ENCODE peak calls at places on chromosome 16, in five cellular contexts. Y, Z, Q, X and A are unnamed samples.

GRCh38 chr16:3259829-3260228 is 3.4 kb upstream of the MEFV start:
- DNase-seq in Z (no peak), Y (no peak), X (no peak), Q (no peak), A (no peak)

GRCh38 chr16:27154573-27155521 is 48.5 kb upstream of the KDM8 start:
- DNase-seq in X (no peak), Z (peak), Q (peak), Y (peak), A (peak)

GRCh38 chr16:75282811-75283281 is 31.4 kb upstream of the BCAR1 start:
- DNase-seq in Q (no peak), Y (no peak), Z (no peak), X (no peak), A (no peak)

GRCh38 chr16:6016530-6017184 is 919.1 kb upstream of the EEF2KMT start:
- DNase-seq in X (no peak), Z (no peak), Q (peak), Y (no peak), A (no peak)

GRCh38 chr16:48525201-48526057 is 84.6 kb downstream of the N4BP1 start:
- DNase-seq in Q (no peak), X (no peak), Y (peak), Z (no peak), A (no peak)

GRCh38 chr16:89623511-89624232 is 10.2 kb downstream of the DPEP1 start:
- DNase-seq in Q (no peak), Y (no peak), Z (no peak), X (no peak), A (no peak)

GRCh38 chr16:28923652-28924398 is 1.2 kb downstream of the RABEP2 start:
- DNase-seq in Z (peak), X (no peak), Y (peak), Q (no peak), A (no peak)

GRCh38 chr16:77660311-77660710 is 62.0 kb upstream of the NUDT7 start:
- DNase-seq in Z (no peak), Y (no peak), Q (peak), X (no peak), A (no peak)

GRCh38 chr16:79204486-79204885 is 396.1 kb downstream of the MAF start:
- DNase-seq in Q (no peak), Z (no peak), X (no peak), Y (no peak), A (no peak)

GRCh38 chr16:10940501-10941079 is 1.7 kb downstream of the DEXI start:
- DNase-seq in Q (no peak), Y (peak), X (no peak), Z (no peak), A (no peak)

GRCh38 chr16:75062944-75063444 is 53.6 kb downstream of the LDHD start:
- DNase-seq in X (no peak), Y (peak), Q (no peak), Z (no peak), A (no peak)

GRCh38 chr16:23317266-23317661 is 15.2 kb downstream of the SCNN1B start:
- DNase-seq in Q (no peak), Y (no peak), X (no peak), Z (no peak), A (no peak)

GRCh38 chr16:69906838-69907301 is 44.3 kb upstream of the CLEC18A start:
- DNase-seq in Y (no peak), Z (no peak), Q (no peak), X (no peak), A (no peak)

GRCh38 chr16:80924372-80924978 is 82.2 kb downstream of the CMC2 start:
- DNase-seq in Y (no peak), X (no peak), Z (peak), Q (no peak), A (peak)

GRCh38 chr16:30839523-30840227 is 52.7 kb upstream of the ZNF629 start:
- DNase-seq in Z (peak), X (no peak), Q (no peak), Y (no peak), A (no peak)

GRCh38 chr16:8943001-8943763 is 20.5 kb downstream of the USP7 start:
- DNase-seq in Y (no peak), X (no peak), Q (no peak), Z (no peak), A (no peak)

GRCh38 chr16:71250461-71251232 is 20.1 kb upstream of the HYDIN start:
- DNase-seq in Z (no peak), Y (no peak), Q (peak), X (peak), A (no peak)

GRCh38 chr16:74774223-74775139 is at the start of gene FA2H:
- DNase-seq in X (peak), Q (peak), Z (peak), Y (peak), A (peak)

GRCh38 chr16:81424761-81425160 is 19.8 kb upstream of the CMIP start:
- DNase-seq in Z (peak), Q (no peak), Y (no peak), X (no peak), A (no peak)

GRCh38 chr16:62035115-62036092 is 834 bp downstream of the CDH8 start:
- DNase-seq in Y (peak), X (no peak), Q (no peak), Z (no peak), A (no peak)

GRCh38 chr16:24525970-24526559 is 13.3 kb upstream of the RBBP6 start:
- DNase-seq in Z (no peak), Q (peak), X (no peak), Y (no peak), A (no peak)

GRCh38 chr16:81583893-81584705 is 139.5 kb downstream of the CMIP start:
- DNase-seq in X (no peak), Y (no peak), Q (peak), Z (peak), A (no peak)

GRCh38 chr16:24509536-24509935 is 29.8 kb upstream of the RBBP6 start:
- DNase-seq in Y (no peak), Z (no peak), X (no peak), Q (no peak), A (no peak)

GRCh38 chr16:25141648-25142047 is 30.1 kb downstream of the LCMT1 start:
- DNase-seq in X (no peak), Z (no peak), Q (no peak), Y (no peak), A (no peak)

GRCh38 chr16:20867585-20867984 is 32.6 kb downstream of the DCUN1D3 start:
- DNase-seq in Z (no peak), Q (no peak), Y (no peak), X (no peak), A (no peak)

GRCh38 chr16:50213939-50214519 is 52.3 kb upstream of the ADCY7 start:
- DNase-seq in Y (no peak), X (no peak), Q (no peak), Z (no peak), A (no peak)

GRCh38 chr16:24208710-24209109 is 47.4 kb upstream of the CACNG3 start:
- DNase-seq in Z (no peak), X (no peak), Y (no peak), Q (no peak), A (peak)

GRCh38 chr16:14334366-14335105 is 263.4 kb downstream of the MRTFB start:
- DNase-seq in Q (no peak), X (peak), Y (no peak), Z (no peak), A (no peak)

GRCh38 chr16:49529646-49530045 is 156.0 kb downstream of the C16orf78 start:
- DNase-seq in Y (no peak), Q (no peak), Z (no peak), X (no peak), A (no peak)

GRCh38 chr16:4347765-4348509 is 3.2 kb downstream of the PAM16 start:
- DNase-seq in Y (no peak), Q (no peak), Z (no peak), X (no peak), A (no peak)

GRCh38 chr16:4346205-4346781 is 4.8 kb downstream of the PAM16 start:
- DNase-seq in Y (no peak), Z (no peak), X (no peak), Q (no peak), A (no peak)

GRCh38 chr16:4344659-4345438 is 6.3 kb downstream of the PAM16 start:
- DNase-seq in Q (no peak), Y (no peak), X (no peak), Z (no peak), A (peak)

GRCh38 chr16:4347010-4347409 is 4.1 kb downstream of the PAM16 start:
- DNase-seq in Q (no peak), X (no peak), Y (no peak), Z (no peak), A (no peak)

GRCh38 chr16:4345439-4346204 is 5.5 kb downstream of the PAM16 start:
- DNase-seq in Z (no peak), Q (no peak), X (no peak), Y (peak), A (no peak)
- H3K27ac ChIP-seq in Z (no peak), Q (peak), X (peak), Y (no peak), A (peak)

GRCh38 chr16:824601-825000 is 24.1 kb upstream of the GNG13 start:
- DNase-seq in Q (no peak), X (no peak), Z (no peak), Y (no peak), A (no peak)
- H3K27ac ChIP-seq in Q (no peak), X (no peak), Z (no peak), Y (no peak), A (no peak)

GRCh38 chr16:85326113-85326793 is 214.0 kb upstream of the CIBAR2 start:
- DNase-seq in Z (no peak), Q (no peak), X (no peak), Y (no peak), A (no peak)

GRCh38 chr16:85328665-85329058 is 216.4 kb upstream of the CIBAR2 start:
- DNase-seq in Y (no peak), X (no peak), Q (no peak), Z (no peak), A (no peak)

GRCh38 chr16:85329059-85329812 is 217.0 kb upstream of the CIBAR2 start:
- DNase-seq in Z (peak), Y (no peak), Q (peak), X (no peak), A (no peak)

GRCh38 chr16:85326794-85327181 is 214.5 kb upstream of the CIBAR2 start:
- DNase-seq in Z (no peak), X (no peak), Y (no peak), Q (no peak), A (no peak)

GRCh38 chr16:85327731-85328664 is 215.7 kb upstream of the CIBAR2 start:
- DNase-seq in Y (no peak), X (no peak), Z (no peak), Q (no peak), A (no peak)
- H3K27ac ChIP-seq in Y (no peak), X (no peak), Z (no peak), Q (no peak), A (no peak)

GRCh38 chr16:54073356-54073755 is 213.2 kb downstream of the IRX3 start:
- DNase-seq in Z (no peak), X (no peak), Q (no peak), Y (no peak), A (no peak)

GRCh38 chr16:54080524-54081008 is 206.0 kb downstream of the IRX3 start:
- DNase-seq in Q (peak), X (peak), Y (no peak), Z (no peak), A (no peak)

GRCh38 chr16:54075446-54075845 is 211.1 kb downstream of the IRX3 start:
- DNase-seq in Q (no peak), Z (no peak), Y (no peak), X (no peak), A (no peak)

GRCh38 chr16:54076006-54076504 is 210.5 kb downstream of the IRX3 start:
- DNase-seq in X (no peak), Z (no peak), Y (no peak), Q (no peak), A (no peak)

DNA sequence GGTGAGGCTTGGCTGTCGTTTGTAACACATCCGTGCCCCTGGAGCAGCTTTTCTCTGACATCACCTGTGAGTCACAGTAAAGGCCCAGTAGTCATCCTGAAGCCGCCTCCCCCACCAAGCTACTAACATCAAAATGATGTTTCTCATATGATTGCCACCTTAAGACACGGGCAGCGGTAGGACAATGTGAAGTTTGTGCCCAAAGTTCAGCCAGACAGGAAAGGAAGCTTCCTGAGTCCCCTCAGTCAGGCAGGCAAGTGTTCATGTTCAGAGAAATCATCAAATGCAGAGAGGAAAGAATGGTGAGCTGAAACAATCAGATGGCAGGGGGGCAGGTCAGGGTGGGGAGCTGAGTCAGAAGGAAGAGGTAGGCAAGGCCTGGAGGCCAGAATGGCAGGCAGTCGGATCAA is 209.2 kb downstream of the IRX3 start:
- DNase-seq in Y (no peak), Q (peak), Z (no peak), X (no peak), A (no peak)
- H3K27ac ChIP-seq in Y (no peak), Q (peak), Z (no peak), X (peak), A (no peak)

GRCh38 chr16:17392857-17393421 is 77.8 kb downstream of the XYLT1 start:
- DNase-seq in Q (no peak), X (no peak), Z (peak), Y (no peak), A (no peak)
- H3K27ac ChIP-seq in Q (no peak), X (no peak), Z (no peak), Y (no peak), A (no peak)

GRCh38 chr16:57264381-57264780 is 19.3 kb downstream of the ARL2BP start:
- DNase-seq in X (no peak), Y (peak), Q (no peak), Z (peak), A (no peak)

GRCh38 chr16:57263585-57264351 is 18.7 kb downstream of the ARL2BP start:
- DNase-seq in Z (peak), Q (no peak), Y (peak), X (no peak), A (no peak)

GRCh38 chr16:57266531-57267268 is 17.8 kb downstream of the PLLP start:
- DNase-seq in Q (peak), X (peak), Y (no peak), Z (no peak), A (no peak)

GRCh38 chr16:57265850-57266530 is 18.5 kb downstream of the PLLP start:
- DNase-seq in Z (peak), X (peak), Y (peak), Q (peak), A (peak)

DNA sequence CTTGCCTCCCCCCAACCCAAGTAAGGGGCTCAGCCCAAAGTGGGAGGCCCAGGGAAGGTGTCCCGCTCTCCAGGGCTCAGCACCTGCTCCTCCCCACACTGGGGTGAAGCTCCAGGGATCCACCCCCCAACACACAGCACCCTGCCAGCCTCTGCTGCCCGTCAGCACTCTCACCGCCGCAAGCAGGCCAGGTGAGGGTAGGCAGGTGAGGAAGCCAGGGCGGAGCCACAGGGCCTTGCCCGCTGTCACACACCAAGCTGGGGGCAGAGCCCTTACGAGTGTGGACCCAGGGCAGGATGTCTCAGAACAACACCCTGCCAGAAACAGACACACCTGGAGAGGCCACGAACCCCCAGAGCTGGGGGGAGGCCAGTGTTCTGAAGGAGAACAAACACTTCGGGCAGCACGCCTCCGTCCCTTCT is 19.5 kb downstream of the PLLP start:
- DNase-seq in X (peak), Z (peak), Q (no peak), Y (peak), A (no peak)
- H3K27ac ChIP-seq in X (peak), Z (peak), Q (peak), Y (no peak), A (no peak)

DNA sequence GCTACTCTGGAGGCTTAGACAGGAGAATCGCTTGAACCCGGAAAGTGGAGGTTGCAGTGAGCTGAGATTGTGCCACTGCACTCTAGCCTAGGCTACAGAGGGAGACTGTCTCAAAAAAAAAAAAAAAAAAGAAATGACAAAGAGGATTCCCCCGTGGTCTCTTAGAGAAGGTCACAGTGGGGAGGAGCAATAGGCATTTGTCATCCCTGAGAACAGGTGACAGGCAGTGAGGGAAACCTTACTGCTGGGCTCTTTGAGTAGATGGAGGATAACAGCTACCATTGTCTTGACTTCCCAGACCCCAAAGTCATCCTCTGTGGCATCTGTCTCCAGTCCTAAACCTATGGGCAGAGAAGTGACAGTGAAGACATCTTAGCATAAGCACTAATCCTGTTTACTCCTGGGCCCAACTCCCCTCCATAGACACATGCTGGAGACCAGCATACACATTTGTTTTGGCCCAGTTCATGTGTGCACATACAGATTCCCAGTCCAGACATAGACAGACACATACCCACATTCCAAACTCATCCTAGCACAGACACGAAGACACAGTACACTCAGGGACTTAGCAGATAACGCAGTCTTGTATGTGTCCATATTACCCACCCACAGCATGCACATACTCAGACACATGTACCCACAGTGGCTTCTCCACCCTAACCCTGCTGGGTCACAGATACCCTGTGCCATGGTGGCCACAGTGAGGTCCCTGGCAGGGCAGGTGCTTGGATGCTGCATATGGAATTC is 2.7 kb downstream of the ESRP2 start:
- DNase-seq in Q (no peak), Y (no peak), Z (peak), X (no peak), A (no peak)
- H3K27ac ChIP-seq in Q (peak), Y (no peak), Z (no peak), X (peak), A (no peak)

DNA sequence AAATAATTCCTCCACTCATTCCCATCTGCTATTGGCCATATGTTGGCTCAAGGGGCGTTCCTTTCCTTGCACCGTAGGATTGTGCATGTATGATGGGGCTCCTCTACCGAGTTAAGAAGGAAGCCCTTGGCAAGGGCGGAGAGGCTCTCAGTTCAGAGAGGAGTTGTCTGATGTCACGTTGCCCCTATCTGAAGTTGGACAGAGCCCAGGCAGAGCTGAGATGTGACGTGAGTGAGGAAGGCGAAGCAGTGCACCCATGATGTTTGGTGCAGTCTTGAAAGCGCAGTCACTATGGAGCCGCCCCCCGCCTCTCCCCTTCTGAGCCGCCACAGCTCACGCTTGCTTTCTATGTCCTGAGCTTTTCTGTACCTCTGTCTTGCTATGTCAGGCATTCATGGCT is 40.7 kb downstream of the CDH13 start:
- DNase-seq in Q (no peak), X (no peak), Z (no peak), Y (no peak), A (no peak)
- H3K27ac ChIP-seq in Q (no peak), X (no peak), Z (no peak), Y (no peak), A (no peak)

GRCh38 chr16:84617631-84618427 is at the start of gene COTL1:
- DNase-seq in Z (peak), Q (peak), X (peak), Y (peak), A (peak)
- H3K27ac ChIP-seq in Z (peak), Q (peak), X (peak), Y (peak), A (peak)